ENCODE peak calls at places on chromosomes 11 and 22, in six cellular contexts. D is tibial nerve, T is transverse colon, Z is A549, O is H1, C is stomach. Q is an unnamed sample.

GRCh38 chr11:128765104-128765503 is 71.2 kb downstream of the FLI1 start:
- DNase-seq in C (no peak), O (no peak), Z (no peak), T (no peak), D (no peak), Q (no peak)

GRCh38 chr22:19779685-19780268 is 19.2 kb downstream of the TBX1 start:
- DNase-seq in C (no peak), D (no peak), Z (no peak), O (no peak), T (no peak), Q (peak; percentile 58)

GRCh38 chr22:20953668-20954500 is 13.2 kb upstream of the AIFM3 start:
- DNase-seq in Z (no peak), C (no peak), O (no peak), D (no peak), T (no peak), Q (no peak)

GRCh38 chr11:60919956-60920355 is 4.3 kb upstream of the TMEM132A start:
- DNase-seq in Z (no peak), T (no peak), C (no peak), O (no peak), D (no peak), Q (no peak)

GRCh38 chr22:47835726-47836125 is 1073.3 kb downstream of the TBC1D22A start:
- DNase-seq in C (no peak), T (no peak), O (no peak), Z (no peak), D (no peak), Q (no peak)

GRCh38 chr11:10725907-10726253 is 25.2 kb upstream of the CTR9 start:
- DNase-seq in Z (no peak), O (no peak), T (no peak), C (no peak), D (no peak), Q (no peak)

GRCh38 chr22:43090130-43090789 is 1.1 kb upstream of the TTLL1 start:
- DNase-seq in D (no peak), T (peak; percentile 47), O (no peak), Z (peak; percentile 82), C (peak; percentile 49), Q (no peak)

GRCh38 chr11:95925011-95925410 is 1.1 kb upstream of the MTMR2 start:
- DNase-seq in O (no peak), C (no peak), T (no peak), D (no peak), Z (peak; percentile 18), Q (no peak)

GRCh38 chr11:129750343-129751292 is 65.0 kb upstream of the TMEM45B start:
- DNase-seq in T (peak; percentile 81), D (peak; percentile 27), Z (peak; percentile 12), C (peak; percentile 84), O (peak; percentile 93), Q (peak; percentile 78)

GRCh38 chr11:116586392-116586791 is 186.4 kb downstream of the BUD13 start:
- DNase-seq in Z (no peak), O (no peak), D (no peak), C (no peak), T (no peak), Q (no peak)

GRCh38 chr11:77967121-77967520 is 27.3 kb downstream of the INTS4 start:
- DNase-seq in T (no peak), Z (no peak), C (no peak), O (no peak), D (no peak), Q (no peak)

GRCh38 chr11:13897606-13898276 is 64.8 kb upstream of the SPON1 start:
- DNase-seq in C (no peak), Z (no peak), T (no peak), D (no peak), O (no peak), Q (no peak)

GRCh38 chr22:27317156-27317555 is 484.4 kb downstream of the MN1 start:
- DNase-seq in T (peak; percentile 25), D (no peak), O (no peak), C (no peak), Z (no peak), Q (no peak)

GRCh38 chr22:27317961-27318360 is 483.6 kb downstream of the MN1 start:
- DNase-seq in C (no peak), Z (no peak), D (no peak), T (peak; percentile 43), O (no peak), Q (no peak)

GRCh38 chr22:27314276-27314807 is 487.2 kb downstream of the MN1 start:
- DNase-seq in D (no peak), C (no peak), Z (no peak), O (no peak), T (peak; percentile 42), Q (no peak)

GRCh38 chr22:27315833-27316232 is 485.7 kb downstream of the MN1 start:
- DNase-seq in C (no peak), O (no peak), Z (no peak), D (no peak), T (no peak), Q (no peak)

GRCh38 chr22:27318516-27318915 is 483.0 kb downstream of the MN1 start:
- DNase-seq in D (no peak), T (peak; percentile 62), C (no peak), Z (no peak), O (no peak), Q (no peak)
- TF ChIP-seq EP300 in D (no peak), T (no peak), C (no peak), Z (no peak), O (no peak), Q (no peak)

GRCh38 chr11:63766501-63767270 is 1.9 kb downstream of the ZFTA start:
- DNase-seq in Z (no peak), D (no peak), T (no peak), O (no peak), C (no peak), Q (no peak)

GRCh38 chr11:63764201-63764711 is 4.3 kb downstream of the ZFTA start:
- DNase-seq in O (no peak), D (no peak), C (no peak), Z (no peak), T (peak; percentile 15), Q (peak; percentile 87)

GRCh38 chr11:63763506-63764200 is 4.9 kb downstream of the ZFTA start:
- DNase-seq in Z (no peak), C (no peak), O (peak; percentile 91), T (peak; percentile 40), D (peak; percentile 25), Q (no peak)

GRCh38 chr11:63765688-63766241 is 2.8 kb downstream of the ZFTA start:
- DNase-seq in T (peak; percentile 16), O (no peak), Z (no peak), C (no peak), D (no peak), Q (peak; percentile 72)

DNA sequence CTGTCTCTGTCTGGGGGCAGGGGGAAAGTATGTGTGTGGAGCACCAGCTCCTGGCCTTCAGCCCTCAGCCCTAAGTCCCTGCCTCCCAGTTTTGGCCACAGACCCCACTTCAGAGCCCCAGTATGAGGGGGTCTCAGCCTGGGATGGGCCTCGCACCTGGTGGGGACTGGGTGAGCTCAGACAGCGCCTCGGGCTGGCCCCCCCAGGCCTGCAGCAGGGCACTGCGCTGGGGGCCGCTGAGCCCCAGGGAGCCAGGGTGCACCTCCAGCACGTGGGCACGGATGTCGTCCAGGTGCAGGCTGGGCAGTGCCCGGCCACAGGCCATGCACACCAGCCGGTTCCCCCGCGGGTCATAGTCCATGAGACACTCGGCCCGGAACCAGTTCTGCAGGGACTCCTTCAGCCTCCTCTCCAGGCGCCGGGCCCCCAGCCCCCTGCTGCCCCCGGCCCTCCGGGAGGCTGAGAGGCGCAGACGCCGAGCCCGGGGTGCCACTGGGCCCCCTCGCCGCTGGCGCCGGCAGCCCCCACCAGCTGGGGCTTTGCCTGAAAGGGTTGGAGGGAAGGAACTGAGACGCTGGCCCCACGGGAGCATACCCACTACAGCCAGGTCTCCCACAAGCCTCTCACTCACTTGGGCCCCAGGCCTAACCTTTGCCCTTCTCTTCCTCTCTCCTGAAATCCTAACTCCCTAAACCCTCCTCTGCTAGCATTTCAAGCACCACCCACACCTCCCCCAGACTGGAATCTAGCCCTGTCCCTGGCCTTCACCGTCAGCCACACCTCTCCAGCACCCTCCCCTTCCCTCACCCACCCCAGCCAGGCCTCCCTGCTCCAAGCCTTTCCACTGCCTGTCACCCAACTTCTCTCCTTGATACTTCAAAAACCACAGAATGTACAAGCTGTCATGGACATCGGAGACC is 3.6 kb downstream of the ZFTA start:
- DNase-seq in T (peak; percentile 68), D (no peak), Z (no peak), O (peak; percentile 70), C (no peak), Q (peak; percentile 79)
- TF ChIP-seq POLR2A in T (no peak), D (no peak), Z (no peak), O (no peak), C (no peak), Q (no peak)

DNA sequence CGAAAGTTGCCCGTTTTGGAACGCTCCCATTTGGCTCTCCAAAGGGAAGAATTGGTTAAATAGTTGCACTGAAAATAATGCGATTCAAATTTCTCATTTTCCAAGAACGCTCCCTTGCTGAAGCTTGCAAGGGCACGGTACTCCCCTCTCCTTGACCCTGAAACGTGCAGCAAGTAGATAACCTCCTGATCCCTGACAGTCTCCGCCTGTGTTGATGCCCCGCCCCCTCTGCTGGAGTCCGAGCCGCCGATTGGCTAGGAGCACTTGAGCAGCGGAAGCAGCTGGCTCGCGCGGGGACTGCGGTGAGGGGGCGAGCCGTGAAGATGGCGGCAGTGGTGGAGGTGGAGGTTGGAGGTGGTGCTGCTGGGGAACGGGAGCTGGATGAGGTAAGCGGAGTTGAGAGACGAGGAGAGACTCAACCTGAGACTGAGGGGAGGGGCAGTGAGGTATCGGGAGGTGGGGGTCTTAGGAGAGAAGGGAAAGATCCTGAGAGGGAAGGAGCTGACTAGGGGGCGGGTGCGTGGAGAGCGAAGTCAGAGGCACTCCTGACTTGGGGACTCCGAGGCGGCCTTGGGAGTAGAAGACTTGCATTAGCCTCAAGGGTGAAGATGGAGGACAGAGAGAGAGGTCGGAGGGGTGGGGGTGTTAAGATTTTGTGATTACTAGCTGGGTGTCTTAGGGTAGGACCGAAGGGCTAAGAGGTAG is at the start of gene RNF121:
- DNase-seq in D (peak; percentile 96), T (peak; percentile 98), Z (peak; percentile 95), O (peak; percentile 98), C (peak; percentile 98), Q (peak; percentile 98)
- TF ChIP-seq EP300 in D (peak; percentile 74), T (no peak), Z (no peak), O (no peak), C (no peak), Q (no peak)

GRCh38 chr22:49094858-49095257 is 732.8 kb downstream of the BRD1 start:
- DNase-seq in D (no peak), T (no peak), C (no peak), Z (no peak), O (no peak), Q (no peak)

GRCh38 chr22:49096476-49096875 is 731.2 kb downstream of the BRD1 start:
- DNase-seq in T (no peak), D (no peak), O (no peak), C (no peak), Z (no peak), Q (no peak)

GRCh38 chr22:49097171-49097925 is 730.3 kb downstream of the BRD1 start:
- DNase-seq in O (no peak), C (no peak), Z (no peak), D (no peak), T (no peak), Q (no peak)

GRCh38 chr22:49094151-49094550 is 733.5 kb downstream of the BRD1 start:
- DNase-seq in Z (no peak), D (no peak), C (no peak), O (no peak), T (no peak), Q (no peak)

DNA sequence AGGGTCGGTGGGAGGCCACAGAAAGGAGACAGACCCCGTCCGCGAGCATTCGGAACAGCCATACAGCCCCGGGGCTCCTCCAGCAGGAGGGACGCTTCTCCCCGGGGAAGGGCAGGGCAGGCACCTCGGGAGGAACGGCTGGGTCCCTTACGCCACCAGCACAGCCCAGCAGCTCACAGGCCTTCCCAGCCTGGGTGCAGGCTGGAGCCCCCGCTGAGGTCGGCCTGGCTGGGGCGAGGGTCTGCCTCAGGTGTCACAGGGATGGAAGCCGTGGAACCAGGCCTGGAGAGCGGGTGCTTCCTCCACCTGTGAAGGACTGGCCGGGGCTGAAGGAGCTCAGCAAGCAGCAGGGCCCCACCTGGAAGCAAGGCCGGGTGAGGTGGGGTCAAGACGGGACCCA is 732.3 kb downstream of the BRD1 start:
- DNase-seq in T (no peak), D (no peak), C (no peak), Z (no peak), O (no peak), Q (peak; percentile 56)
- TF ChIP-seq POLR2A in T (no peak), D (no peak), C (no peak), Z (no peak), O (no peak), Q (no peak)

Q was measured in upper lobe of left lung.